ENCODE peak calls at places on chromosomes 5 and 9, in eight cellular contexts. One of them, this sample, is unnamed.

GRCh38 chr9:105046907-105047651 is 119.1 kb upstream of the ABCA1 start:
- DNase-seq in transverse colon: no peak
- DNase-seq in choroid plexus epithelial cell: no peak
- DNase-seq in AG10803: no peak
- DNase-seq in heart left ventricle: no peak
- DNase-seq in brain microvascular endothelial cell: no peak
- DNase-seq in activated CD8-positive, alpha-beta T cell treated with anti-CD3 and anti-CD28 coated beads for 36 hours: no peak
- DNase-seq in GM13976: no peak
- DNase-seq in this sample: no peak

GRCh38 chr9:136907011-136907914 is 20.9 kb downstream of the TRAF2 start:
- DNase-seq in brain microvascular endothelial cell: no peak
- DNase-seq in AG10803: no peak
- DNase-seq in transverse colon: no peak
- DNase-seq in activated CD8-positive, alpha-beta T cell treated with anti-CD3 and anti-CD28 coated beads for 36 hours: no peak
- DNase-seq in GM13976: no peak
- DNase-seq in heart left ventricle: no peak
- DNase-seq in choroid plexus epithelial cell: no peak
- DNase-seq in this sample: no peak

GRCh38 chr9:114825126-114825525 is 19.3 kb upstream of the TNFSF15 start:
- DNase-seq in GM13976: no peak
- DNase-seq in brain microvascular endothelial cell: no peak
- DNase-seq in AG10803: no peak
- DNase-seq in activated CD8-positive, alpha-beta T cell treated with anti-CD3 and anti-CD28 coated beads for 36 hours: no peak
- DNase-seq in heart left ventricle: no peak
- DNase-seq in transverse colon: no peak
- DNase-seq in choroid plexus epithelial cell: no peak
- DNase-seq in this sample: no peak

GRCh38 chr9:23322392-23322791 is 503.6 kb downstream of the ELAVL2 start:
- DNase-seq in transverse colon: no peak
- DNase-seq in AG10803: peak
- DNase-seq in GM13976: no peak
- DNase-seq in brain microvascular endothelial cell: no peak
- DNase-seq in choroid plexus epithelial cell: no peak
- DNase-seq in heart left ventricle: no peak
- DNase-seq in activated CD8-positive, alpha-beta T cell treated with anti-CD3 and anti-CD28 coated beads for 36 hours: no peak
- DNase-seq in this sample: no peak

GRCh38 chr5:30879887-30880286 is 313.6 kb upstream of the CDH6 start:
- DNase-seq in transverse colon: no peak
- DNase-seq in AG10803: no peak
- DNase-seq in GM13976: no peak
- DNase-seq in heart left ventricle: no peak
- DNase-seq in activated CD8-positive, alpha-beta T cell treated with anti-CD3 and anti-CD28 coated beads for 36 hours: no peak
- DNase-seq in brain microvascular endothelial cell: no peak
- DNase-seq in choroid plexus epithelial cell: no peak
- DNase-seq in this sample: no peak

GRCh38 chr9:117116084-117116483 is 298.8 kb downstream of the ASTN2 start:
- DNase-seq in choroid plexus epithelial cell: no peak
- DNase-seq in heart left ventricle: no peak
- DNase-seq in GM13976: peak
- DNase-seq in activated CD8-positive, alpha-beta T cell treated with anti-CD3 and anti-CD28 coated beads for 36 hours: no peak
- DNase-seq in AG10803: no peak
- DNase-seq in transverse colon: no peak
- DNase-seq in brain microvascular endothelial cell: no peak
- DNase-seq in this sample: no peak

GRCh38 chr9:127112683-127113539 is 9.5 kb downstream of the ANGPTL2 start:
- DNase-seq in activated CD8-positive, alpha-beta T cell treated with anti-CD3 and anti-CD28 coated beads for 36 hours: no peak
- DNase-seq in choroid plexus epithelial cell: no peak
- DNase-seq in heart left ventricle: no peak
- DNase-seq in AG10803: no peak
- DNase-seq in GM13976: no peak
- DNase-seq in transverse colon: no peak
- DNase-seq in brain microvascular endothelial cell: no peak
- DNase-seq in this sample: no peak

GRCh38 chr5:103111458-103111857 is 8.5 kb downstream of the GIN1 start:
- DNase-seq in heart left ventricle: no peak
- DNase-seq in GM13976: no peak
- DNase-seq in transverse colon: no peak
- DNase-seq in AG10803: no peak
- DNase-seq in activated CD8-positive, alpha-beta T cell treated with anti-CD3 and anti-CD28 coated beads for 36 hours: peak
- DNase-seq in brain microvascular endothelial cell: no peak
- DNase-seq in choroid plexus epithelial cell: no peak
- DNase-seq in this sample: no peak

GRCh38 chr9:114302727-114303126 is 20.2 kb upstream of the ORM1 start:
- DNase-seq in GM13976: no peak
- DNase-seq in activated CD8-positive, alpha-beta T cell treated with anti-CD3 and anti-CD28 coated beads for 36 hours: no peak
- DNase-seq in transverse colon: peak
- DNase-seq in brain microvascular endothelial cell: no peak
- DNase-seq in heart left ventricle: peak
- DNase-seq in choroid plexus epithelial cell: no peak
- DNase-seq in AG10803: no peak
- DNase-seq in this sample: no peak

GRCh38 chr5:59506285-59506877 is 387.1 kb downstream of the PDE4D start:
- DNase-seq in AG10803: peak
- DNase-seq in brain microvascular endothelial cell: no peak
- DNase-seq in choroid plexus epithelial cell: peak
- DNase-seq in GM13976: no peak
- DNase-seq in heart left ventricle: no peak
- DNase-seq in transverse colon: no peak
- DNase-seq in activated CD8-positive, alpha-beta T cell treated with anti-CD3 and anti-CD28 coated beads for 36 hours: no peak
- DNase-seq in this sample: peak

GRCh38 chr5:61299254-61299653 is 32.8 kb upstream of the ZSWIM6 start:
- DNase-seq in brain microvascular endothelial cell: no peak
- DNase-seq in choroid plexus epithelial cell: no peak
- DNase-seq in activated CD8-positive, alpha-beta T cell treated with anti-CD3 and anti-CD28 coated beads for 36 hours: no peak
- DNase-seq in heart left ventricle: no peak
- DNase-seq in AG10803: peak
- DNase-seq in GM13976: no peak
- DNase-seq in transverse colon: no peak
- DNase-seq in this sample: no peak

GRCh38 chr5:29780401-29780800 is 1413.1 kb upstream of the CDH6 start:
- DNase-seq in AG10803: no peak
- DNase-seq in activated CD8-positive, alpha-beta T cell treated with anti-CD3 and anti-CD28 coated beads for 36 hours: no peak
- DNase-seq in heart left ventricle: no peak
- DNase-seq in brain microvascular endothelial cell: no peak
- DNase-seq in GM13976: no peak
- DNase-seq in choroid plexus epithelial cell: no peak
- DNase-seq in transverse colon: no peak
- DNase-seq in this sample: no peak

GRCh38 chr5:139495644-139496435 is 13.3 kb upstream of the STING1 start:
- DNase-seq in GM13976: no peak
- DNase-seq in heart left ventricle: no peak
- DNase-seq in choroid plexus epithelial cell: peak
- DNase-seq in transverse colon: no peak
- DNase-seq in brain microvascular endothelial cell: peak
- DNase-seq in AG10803: peak
- DNase-seq in activated CD8-positive, alpha-beta T cell treated with anti-CD3 and anti-CD28 coated beads for 36 hours: no peak
- DNase-seq in this sample: peak

GRCh38 chr5:180975338-180975737 is 13.3 kb upstream of the BTNL3 start:
- DNase-seq in GM13976: peak
- DNase-seq in brain microvascular endothelial cell: no peak
- DNase-seq in heart left ventricle: no peak
- DNase-seq in AG10803: no peak
- DNase-seq in activated CD8-positive, alpha-beta T cell treated with anti-CD3 and anti-CD28 coated beads for 36 hours: peak
- DNase-seq in choroid plexus epithelial cell: no peak
- DNase-seq in transverse colon: no peak
- DNase-seq in this sample: no peak

GRCh38 chr5:32074401-32074800 is 99.7 kb downstream of the GOLPH3 start:
- DNase-seq in transverse colon: no peak
- DNase-seq in brain microvascular endothelial cell: no peak
- DNase-seq in heart left ventricle: no peak
- DNase-seq in choroid plexus epithelial cell: no peak
- DNase-seq in GM13976: no peak
- DNase-seq in activated CD8-positive, alpha-beta T cell treated with anti-CD3 and anti-CD28 coated beads for 36 hours: no peak
- DNase-seq in AG10803: no peak
- DNase-seq in this sample: no peak

DNA sequence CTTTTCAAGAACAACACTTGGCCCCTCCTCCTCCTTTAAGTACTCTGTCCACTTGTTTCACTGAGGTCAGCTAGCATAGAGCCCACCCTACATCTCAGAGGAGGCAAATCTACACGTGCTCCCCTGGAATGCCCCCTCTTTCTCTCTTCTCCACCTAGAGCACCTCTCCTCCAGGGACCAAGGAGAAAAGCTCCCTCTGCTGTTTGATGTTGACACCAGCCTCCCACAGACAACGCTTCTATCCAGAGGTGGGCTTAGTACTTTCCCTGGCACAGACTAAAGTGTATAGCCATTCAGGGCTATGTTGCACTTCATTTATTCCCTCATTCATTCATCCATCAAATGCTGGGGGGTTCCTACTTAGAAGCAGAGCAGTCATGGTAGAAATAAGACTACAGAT is 68.2 kb upstream of the TAF1L start:
- DNase-seq in transverse colon: no peak
- DNase-seq in AG10803: no peak
- DNase-seq in choroid plexus epithelial cell: peak
- DNase-seq in GM13976: no peak
- DNase-seq in brain microvascular endothelial cell: no peak
- DNase-seq in activated CD8-positive, alpha-beta T cell treated with anti-CD3 and anti-CD28 coated beads for 36 hours: no peak
- DNase-seq in heart left ventricle: no peak
- DNase-seq in this sample: no peak
- TF ChIP-seq CTCF in transverse colon: no peak
- TF ChIP-seq CTCF in AG10803: peak
- TF ChIP-seq CTCF in choroid plexus epithelial cell: peak
- TF ChIP-seq CTCF in GM13976: no peak
- TF ChIP-seq CTCF in brain microvascular endothelial cell: peak
- TF ChIP-seq CTCF in activated CD8-positive, alpha-beta T cell treated with anti-CD3 and anti-CD28 coated beads for 36 hours: no peak
- TF ChIP-seq CTCF in heart left ventricle: no peak
- TF ChIP-seq CTCF in this sample: peak

GRCh38 chr5:133249593-133249992 is 197.8 kb downstream of the HSPA4 start:
- DNase-seq in heart left ventricle: no peak
- DNase-seq in choroid plexus epithelial cell: peak
- DNase-seq in AG10803: no peak
- DNase-seq in brain microvascular endothelial cell: no peak
- DNase-seq in GM13976: no peak
- DNase-seq in transverse colon: no peak
- DNase-seq in activated CD8-positive, alpha-beta T cell treated with anti-CD3 and anti-CD28 coated beads for 36 hours: no peak
- DNase-seq in this sample: no peak
- TF ChIP-seq CTCF in heart left ventricle: no peak
- TF ChIP-seq CTCF in choroid plexus epithelial cell: no peak
- TF ChIP-seq CTCF in AG10803: no peak
- TF ChIP-seq CTCF in brain microvascular endothelial cell: no peak
- TF ChIP-seq CTCF in GM13976: no peak
- TF ChIP-seq CTCF in transverse colon: no peak
- TF ChIP-seq CTCF in activated CD8-positive, alpha-beta T cell treated with anti-CD3 and anti-CD28 coated beads for 36 hours: no peak
- TF ChIP-seq CTCF in this sample: no peak

GRCh38 chr5:123117989-123118388 is 28.9 kb downstream of the PRDM6 start:
- DNase-seq in brain microvascular endothelial cell: no peak
- DNase-seq in choroid plexus epithelial cell: no peak
- DNase-seq in AG10803: no peak
- DNase-seq in GM13976: no peak
- DNase-seq in transverse colon: no peak
- DNase-seq in activated CD8-positive, alpha-beta T cell treated with anti-CD3 and anti-CD28 coated beads for 36 hours: no peak
- DNase-seq in heart left ventricle: no peak
- DNase-seq in this sample: no peak

GRCh38 chr5:123122273-123122672 is 33.2 kb downstream of the PRDM6 start:
- DNase-seq in brain microvascular endothelial cell: no peak
- DNase-seq in heart left ventricle: no peak
- DNase-seq in GM13976: no peak
- DNase-seq in choroid plexus epithelial cell: no peak
- DNase-seq in activated CD8-positive, alpha-beta T cell treated with anti-CD3 and anti-CD28 coated beads for 36 hours: no peak
- DNase-seq in transverse colon: no peak
- DNase-seq in AG10803: no peak
- DNase-seq in this sample: no peak

GRCh38 chr5:123116757-123117156 is 27.7 kb downstream of the PRDM6 start:
- DNase-seq in AG10803: peak
- DNase-seq in transverse colon: no peak
- DNase-seq in brain microvascular endothelial cell: no peak
- DNase-seq in choroid plexus epithelial cell: no peak
- DNase-seq in GM13976: no peak
- DNase-seq in heart left ventricle: no peak
- DNase-seq in activated CD8-positive, alpha-beta T cell treated with anti-CD3 and anti-CD28 coated beads for 36 hours: no peak
- DNase-seq in this sample: peak

GRCh38 chr5:123120197-123120596 is 31.2 kb downstream of the PRDM6 start:
- DNase-seq in GM13976: no peak
- DNase-seq in activated CD8-positive, alpha-beta T cell treated with anti-CD3 and anti-CD28 coated beads for 36 hours: no peak
- DNase-seq in transverse colon: no peak
- DNase-seq in AG10803: no peak
- DNase-seq in choroid plexus epithelial cell: peak
- DNase-seq in heart left ventricle: no peak
- DNase-seq in brain microvascular endothelial cell: no peak
- DNase-seq in this sample: no peak

GRCh38 chr5:123119334-123119986 is 30.4 kb downstream of the PRDM6 start:
- DNase-seq in AG10803: peak
- DNase-seq in transverse colon: no peak
- DNase-seq in choroid plexus epithelial cell: peak
- DNase-seq in heart left ventricle: no peak
- DNase-seq in brain microvascular endothelial cell: peak
- DNase-seq in activated CD8-positive, alpha-beta T cell treated with anti-CD3 and anti-CD28 coated beads for 36 hours: no peak
- DNase-seq in GM13976: no peak
- DNase-seq in this sample: peak
- TF ChIP-seq CTCF in AG10803: peak
- TF ChIP-seq CTCF in transverse colon: no peak
- TF ChIP-seq CTCF in choroid plexus epithelial cell: peak
- TF ChIP-seq CTCF in heart left ventricle: no peak
- TF ChIP-seq CTCF in brain microvascular endothelial cell: peak
- TF ChIP-seq CTCF in activated CD8-positive, alpha-beta T cell treated with anti-CD3 and anti-CD28 coated beads for 36 hours: no peak
- TF ChIP-seq CTCF in GM13976: no peak
- TF ChIP-seq CTCF in this sample: peak

GRCh38 chr5:54964405-54964804 is 21.0 kb downstream of the ESM1 start:
- DNase-seq in choroid plexus epithelial cell: no peak
- DNase-seq in transverse colon: no peak
- DNase-seq in activated CD8-positive, alpha-beta T cell treated with anti-CD3 and anti-CD28 coated beads for 36 hours: no peak
- DNase-seq in heart left ventricle: no peak
- DNase-seq in AG10803: no peak
- DNase-seq in GM13976: no peak
- DNase-seq in brain microvascular endothelial cell: no peak
- DNase-seq in this sample: no peak

GRCh38 chr5:54956922-54957321 is 28.5 kb downstream of the ESM1 start:
- DNase-seq in activated CD8-positive, alpha-beta T cell treated with anti-CD3 and anti-CD28 coated beads for 36 hours: no peak
- DNase-seq in brain microvascular endothelial cell: no peak
- DNase-seq in heart left ventricle: no peak
- DNase-seq in choroid plexus epithelial cell: no peak
- DNase-seq in GM13976: no peak
- DNase-seq in transverse colon: no peak
- DNase-seq in AG10803: no peak
- DNase-seq in this sample: no peak

GRCh38 chr5:54965806-54966205 is 19.6 kb downstream of the ESM1 start:
- DNase-seq in heart left ventricle: peak
- DNase-seq in AG10803: no peak
- DNase-seq in choroid plexus epithelial cell: peak
- DNase-seq in activated CD8-positive, alpha-beta T cell treated with anti-CD3 and anti-CD28 coated beads for 36 hours: no peak
- DNase-seq in brain microvascular endothelial cell: no peak
- DNase-seq in GM13976: no peak
- DNase-seq in transverse colon: no peak
- DNase-seq in this sample: no peak

DNA sequence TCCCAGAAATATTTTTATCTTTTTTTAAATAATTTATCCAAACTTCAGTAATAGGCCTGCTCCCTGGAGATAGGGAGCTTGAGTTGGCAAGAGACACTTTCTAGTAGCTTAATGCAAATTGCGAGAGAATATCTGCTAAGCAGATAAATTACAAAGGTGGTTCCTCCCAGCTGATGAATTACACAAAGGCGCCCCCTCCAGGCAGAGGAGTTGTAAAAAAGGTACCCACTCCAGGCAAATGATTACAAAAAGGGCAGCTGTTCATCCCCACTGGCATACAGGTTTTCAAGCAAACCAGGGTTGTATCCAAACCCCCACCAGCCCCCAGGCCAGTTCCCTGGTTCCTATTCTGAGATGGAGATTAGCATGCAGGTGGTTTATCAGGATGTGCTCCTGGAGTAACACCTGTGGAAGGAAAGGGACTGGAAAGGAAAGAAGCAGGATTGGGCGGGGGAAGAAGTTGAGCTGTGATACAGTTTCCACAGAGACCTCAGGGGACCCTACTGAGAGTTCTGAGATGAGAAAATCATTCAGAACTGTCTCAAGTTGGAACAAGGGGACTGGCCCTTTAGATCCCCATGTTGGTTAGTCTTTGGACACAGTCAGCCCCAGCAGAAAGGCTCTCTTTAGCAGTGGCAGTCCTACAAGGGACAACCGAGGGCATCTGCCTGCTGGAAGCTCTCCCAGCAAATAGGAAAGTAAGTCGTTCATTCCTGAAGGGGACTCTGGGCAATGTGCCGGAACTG is 25.5 kb downstream of the ESM1 start:
- DNase-seq in heart left ventricle: no peak
- DNase-seq in activated CD8-positive, alpha-beta T cell treated with anti-CD3 and anti-CD28 coated beads for 36 hours: peak
- DNase-seq in transverse colon: peak
- DNase-seq in GM13976: no peak
- DNase-seq in AG10803: no peak
- DNase-seq in choroid plexus epithelial cell: peak
- DNase-seq in brain microvascular endothelial cell: peak
- DNase-seq in this sample: no peak
- TF ChIP-seq CTCF in heart left ventricle: no peak
- TF ChIP-seq CTCF in activated CD8-positive, alpha-beta T cell treated with anti-CD3 and anti-CD28 coated beads for 36 hours: peak
- TF ChIP-seq CTCF in transverse colon: no peak
- TF ChIP-seq CTCF in GM13976: peak
- TF ChIP-seq CTCF in AG10803: peak
- TF ChIP-seq CTCF in choroid plexus epithelial cell: peak
- TF ChIP-seq CTCF in brain microvascular endothelial cell: peak
- TF ChIP-seq CTCF in this sample: peak